ENCODE peak calls at places on chromosomes 4 and X, in four cellular contexts. Q is anterior cingulate cortex; L is CD4-positive, alpha-beta T cell; R is activated naive CD8-positive, alpha-beta T cell treated with anti-CD3 and anti-CD28 coated beads, Interleukin-2, amount 10 ng/mL, durations not matched to agents 7 days and 5 days. A is an unnamed sample.

GRCh38 chr4:69754926-69755580 is 5.4 kb downstream of the SULT1B1 start:
- DNase-seq in Q (no peak), L (no peak), R (no peak), A (peak)

GRCh38 chr4:118032691-118033090 is 1.6 kb upstream of the NDST3 start:
- DNase-seq in Q (no peak), L (no peak), R (no peak), A (no peak)

GRCh38 chrX:118660085-118660484 is 67.3 kb upstream of the IL13RA1 start:
- DNase-seq in Q (no peak), L (no peak), R (no peak), A (no peak)

GRCh38 chr4:7034262-7035081 is 8.7 kb upstream of the TADA2B start:
- DNase-seq in Q (peak), L (no peak), R (no peak), A (peak)

GRCh38 chrX:155027509-155028066 is 944 bp downstream of the FUNDC2 start:
- DNase-seq in Q (no peak), L (no peak), R (no peak), A (peak)

GRCh38 chr4:123631699-123632098 is 235.1 kb downstream of the SPRY1 start:
- DNase-seq in Q (no peak), L (no peak), R (no peak), A (no peak)

GRCh38 chr4:76420901-76421581 is at the start of gene CCDC158:
- DNase-seq in Q (no peak), L (no peak), R (peak), A (no peak)

GRCh38 chr4:113636438-113636818 is 125.1 kb downstream of the CAMK2D start:
- DNase-seq in Q (no peak), L (no peak), R (peak), A (no peak)

A was measured in LoVo.